ENCODE peak calls at places on chromosomes 5 and 9, in five cellular contexts. X is AG09309, O is Peyer's patch, Y is AG04450, S is astrocyte of the spinal cord. M is an unnamed sample.
A peak's percentile ranks its signal among the peaks of the same experiment; 100 is the strongest.

GRCh38 chr5:119655081-119655480 is 25.7 kb downstream of the FAM170A start:
- DNase-seq in S (peak; percentile 6), Y (no peak), O (no peak), X (peak; percentile 8), M (no peak)

GRCh38 chr9:88387733-88388202 is 476 bp upstream of the SPIN1 start:
- DNase-seq in Y (no peak), S (peak; percentile 64), O (peak; percentile 85), X (no peak), M (no peak)

GRCh38 chr5:56037531-56038010 is 42.8 kb upstream of the IL6ST start:
- DNase-seq in X (no peak), Y (no peak), O (no peak), S (no peak), M (no peak)

GRCh38 chr9:121861501-121862180 is 210.2 kb downstream of the DAB2IP start:
- DNase-seq in O (no peak), X (no peak), S (no peak), Y (no peak), M (no peak)

GRCh38 chr5:10825897-10826644 is 65.0 kb upstream of the DAP start:
- DNase-seq in O (no peak), Y (no peak), X (no peak), S (no peak), M (no peak)

GRCh38 chr9:75198436-75198835 is 110.1 kb downstream of the OSTF1 start:
- DNase-seq in Y (no peak), O (no peak), S (no peak), X (no peak), M (no peak)

GRCh38 chr9:128882677-128883590 is 1.0 kb downstream of the LRRC8A start:
- DNase-seq in O (peak; percentile 61), S (peak; percentile 10), Y (no peak), X (no peak), M (no peak)

GRCh38 chr9:93136011-93136440 is 2.0 kb upstream of the NINJ1 start:
- DNase-seq in S (peak; percentile 27), Y (no peak), O (no peak), X (no peak), M (no peak)

GRCh38 chr5:159286420-159287035 is 23.4 kb downstream of the UBLCP1 start:
- DNase-seq in O (no peak), S (peak; percentile 48), X (peak; percentile 8), Y (no peak), M (no peak)

GRCh38 chr9:116365056-116365471 is 211.5 kb downstream of the PAPPA start:
- DNase-seq in S (peak; percentile 74), Y (peak; percentile 27), X (no peak), O (no peak), M (peak; percentile 17)

GRCh38 chr5:133821889-133822288 is 146.5 kb downstream of the C5orf15 start:
- DNase-seq in O (no peak), S (no peak), X (no peak), Y (no peak), M (no peak)

GRCh38 chr5:133825631-133826289 is 142.7 kb downstream of the C5orf15 start:
- DNase-seq in S (no peak), O (no peak), Y (no peak), X (no peak), M (no peak)

GRCh38 chr5:133827001-133827400 is 141.4 kb downstream of the C5orf15 start:
- DNase-seq in Y (no peak), S (no peak), O (no peak), X (no peak), M (no peak)

GRCh38 chr5:133827830-133828229 is 140.6 kb downstream of the C5orf15 start:
- DNase-seq in X (no peak), O (no peak), Y (no peak), S (no peak), M (no peak)

DNA sequence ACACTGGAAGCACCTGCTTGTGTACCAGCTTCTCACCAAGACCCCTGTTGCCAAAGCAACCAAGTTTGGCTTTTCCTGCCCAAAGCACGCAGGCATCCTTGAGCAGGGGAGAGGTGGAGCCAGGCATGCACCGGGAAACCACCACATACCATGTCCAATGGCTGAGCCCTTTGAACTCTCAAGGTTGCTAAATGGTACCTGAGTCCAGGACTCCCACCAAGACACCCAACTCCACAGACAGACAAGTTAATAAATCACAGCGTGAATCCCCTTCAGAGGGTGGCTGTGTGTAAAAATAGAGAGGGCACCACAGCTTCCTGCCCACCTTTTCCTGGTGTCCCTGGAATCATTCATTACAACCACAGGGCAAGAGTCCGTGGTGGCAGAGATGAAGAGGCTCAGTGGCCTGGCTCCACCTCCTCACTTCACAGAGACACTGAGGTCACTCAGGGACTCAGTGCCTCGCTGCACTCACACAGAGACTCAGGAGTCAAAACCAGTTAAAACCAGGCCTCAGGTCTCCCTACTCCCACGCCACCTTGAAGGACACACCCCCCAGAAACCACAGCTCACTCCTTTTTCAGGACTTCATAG is 143.7 kb downstream of the C5orf15 start:
- DNase-seq in S (no peak), Y (no peak), X (no peak), O (no peak), M (no peak)
- H3K4me3 ChIP-seq in S (no peak overlapping the region), Y (no peak overlapping the region), X (no peak overlapping the region), O (no peak overlapping the region), M (no peak overlapping the region)

GRCh38 chr5:88190106-88190834 is 78.4 kb downstream of the TMEM161B start:
- DNase-seq in Y (no peak), S (no peak), X (no peak), O (no peak), M (no peak)
- TF ChIP-seq CTCF in Y (no peak), S (peak; percentile 2), X (no peak), O (no peak), M (no peak)

DNA sequence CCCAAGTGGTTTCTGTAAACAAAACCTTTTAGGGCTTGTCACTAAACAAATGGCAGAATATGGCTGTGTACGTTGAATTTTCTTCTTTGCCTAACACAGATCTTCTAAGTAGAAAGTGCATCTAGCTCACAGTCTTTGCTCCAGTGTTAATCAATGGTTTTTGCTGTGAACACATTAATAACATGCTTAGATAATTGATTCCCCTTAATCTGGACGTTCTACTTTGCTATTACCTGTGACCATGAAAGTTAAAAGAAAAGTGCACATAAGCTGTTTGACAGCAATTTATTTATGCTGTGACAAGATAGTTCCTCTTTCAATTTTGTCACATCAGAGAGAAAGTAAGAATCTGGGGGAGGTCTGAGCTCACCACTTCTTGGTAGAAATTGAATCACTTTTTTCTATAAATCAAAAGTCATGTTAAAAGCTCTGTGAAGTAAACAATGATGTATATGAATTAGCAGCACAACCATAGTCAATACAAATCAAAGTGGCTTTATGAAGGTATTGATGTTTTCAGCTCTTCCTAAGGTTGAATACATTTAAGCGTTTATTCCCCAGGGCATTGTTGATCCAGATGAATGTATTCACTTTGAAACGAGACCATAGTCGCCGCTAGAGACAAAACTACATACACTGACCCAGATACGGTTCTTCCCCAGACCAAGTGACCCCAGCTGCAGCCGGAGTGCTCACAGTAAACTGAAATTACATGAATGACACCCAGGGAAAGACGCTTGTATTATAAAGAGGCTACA is 174.6 kb upstream of the ZNF608 start:
- DNase-seq in S (no peak), Y (no peak), X (no peak), O (no peak), M (no peak)
- H3K4me3 ChIP-seq in S (no peak overlapping the region), Y (no peak overlapping the region), X (no peak overlapping the region), O (no peak overlapping the region), M (no peak overlapping the region)

DNA sequence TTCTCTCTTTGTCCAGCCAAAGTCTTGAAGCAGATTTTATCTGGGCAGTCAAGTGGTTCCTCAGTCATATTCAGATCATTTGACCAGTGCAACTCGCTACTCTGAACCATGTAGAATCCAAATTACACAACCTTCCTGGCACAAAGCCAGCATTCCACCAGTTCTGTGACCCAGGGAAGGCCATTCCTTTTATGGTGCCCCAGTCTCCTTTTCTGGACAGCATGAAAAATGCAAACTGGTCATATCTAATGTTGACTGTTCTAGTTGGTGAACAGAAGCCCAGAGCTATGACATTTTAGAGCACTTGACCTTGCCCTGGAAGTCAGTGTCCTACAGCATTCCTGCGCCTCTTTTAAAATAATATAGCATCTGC is 364.6 kb downstream of the BRINP1 start:
- DNase-seq in Y (no peak), X (peak; percentile 35), S (peak; percentile 58), O (no peak), M (peak; percentile 29)
- TF ChIP-seq CTCF in Y (no peak), X (no peak), S (no peak), O (no peak), M (no peak)

GRCh38 chr9:113152699-113153098 is 1.9 kb downstream of the SLC31A2 start:
- DNase-seq in X (no peak), O (no peak), Y (no peak), S (no peak), M (no peak)
- H3K4me3 ChIP-seq in X (no peak overlapping the region), O (no peak overlapping the region), Y (no peak overlapping the region), S (no peak overlapping the region), M (no peak overlapping the region)

DNA sequence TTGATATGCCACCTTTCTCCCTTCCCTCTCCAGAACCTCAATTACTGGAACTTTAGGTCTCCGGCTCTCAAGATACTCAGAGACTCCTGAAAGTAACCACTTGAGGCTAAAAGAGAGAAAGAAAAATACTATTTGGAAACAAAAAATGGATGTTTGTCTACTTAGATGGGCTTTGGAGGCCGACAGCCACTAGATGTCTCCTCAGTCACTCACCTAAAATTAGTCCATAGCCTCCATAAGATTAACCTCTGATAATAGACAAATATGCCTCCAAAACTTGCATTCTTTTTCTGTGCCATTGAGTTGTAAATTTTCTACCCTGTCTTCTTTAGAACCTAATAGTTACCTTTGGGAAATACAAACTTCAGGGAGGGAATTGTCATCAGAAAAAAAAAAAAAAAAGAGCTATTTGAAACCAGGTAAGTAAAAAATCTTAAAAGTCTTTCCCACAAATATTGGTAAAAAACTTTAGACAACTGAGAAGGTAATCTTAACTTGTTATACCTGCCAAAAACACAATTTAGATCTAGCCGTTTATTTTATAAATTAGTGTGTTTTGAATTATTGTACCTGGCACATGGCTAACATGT is 11.2 kb upstream of the PCDH1 start:
- DNase-seq in X (no peak), O (no peak), S (no peak), Y (no peak), M (no peak)
- TF ChIP-seq CTCF in X (peak; percentile 55), O (peak; percentile 9), S (peak; percentile 55), Y (peak; percentile 46), M (peak; percentile 26)

DNA sequence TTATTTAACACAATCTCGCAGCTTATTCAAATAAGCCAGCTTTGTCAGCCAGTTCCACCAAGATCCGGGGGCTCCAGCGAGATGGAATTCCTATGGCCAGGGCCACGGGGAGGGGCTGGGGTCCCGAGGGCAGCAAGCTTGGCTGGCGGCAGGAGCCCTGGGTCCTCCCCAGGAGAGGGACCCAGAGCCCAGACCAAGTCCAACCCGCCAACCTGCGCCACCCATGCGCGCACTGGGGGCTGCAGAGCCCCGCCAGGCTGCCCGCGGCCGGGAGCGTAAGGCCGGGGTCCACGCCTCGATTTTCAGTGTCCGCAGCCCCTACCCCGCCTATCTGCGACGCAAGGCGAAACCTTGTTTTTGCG is 7.3 kb downstream of the IRX4 start:
- DNase-seq in O (no peak), Y (no peak), X (no peak), S (no peak), M (no peak)
- H3K4me3 ChIP-seq in O (no peak overlapping the region), Y (no peak overlapping the region), X (no peak overlapping the region), S (no peak overlapping the region), M (no peak overlapping the region)

DNA sequence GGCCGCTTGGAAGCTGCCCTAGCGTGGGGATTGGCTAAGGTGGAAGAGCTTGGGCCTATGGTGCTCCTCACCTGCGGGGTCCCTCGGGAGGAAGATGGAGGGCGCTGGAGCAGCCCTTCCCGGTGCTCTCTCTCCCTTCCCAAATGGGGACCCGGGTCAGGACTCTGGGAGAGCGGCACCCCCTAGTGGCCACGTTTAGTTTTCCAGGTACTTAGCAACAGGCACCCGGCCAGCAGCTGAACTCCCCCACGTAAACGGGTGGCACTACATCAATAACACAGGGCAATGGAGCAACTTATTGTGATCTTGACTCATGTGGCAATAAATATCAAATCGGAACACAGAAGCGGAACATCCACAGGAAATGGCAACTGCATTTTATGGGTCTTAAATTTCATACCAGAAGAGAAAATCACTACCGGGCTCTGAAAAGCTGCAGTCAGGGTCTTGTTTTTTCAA is 316.6 kb downstream of the AGTPBP1 start:
- DNase-seq in S (peak; percentile 71), X (peak; percentile 53), Y (no peak), O (peak; percentile 55), M (no peak)
- TF ChIP-seq CTCF in S (peak; percentile 70), X (peak; percentile 79), Y (no peak), O (peak; percentile 47), M (peak; percentile 76)